ENCODE peak calls at places on chromosomes 3 and 15, in five cellular contexts. One of them, this sample, is unnamed.

GRCh38 chr3:61333562-61333961 is 82.3 kb upstream of the FHIT start:
- DNase-seq in NAMALWA: no peak
- DNase-seq in spleen: no peak
- DNase-seq in progenitor cell of endocrine pancreas: no peak
- DNase-seq in AG08395: no peak
- DNase-seq in this sample: no peak

GRCh38 chr3:59572106-59572505 is 522.3 kb upstream of the CFAP20DC start:
- DNase-seq in NAMALWA: no peak
- DNase-seq in spleen: no peak
- DNase-seq in progenitor cell of endocrine pancreas: no peak
- DNase-seq in AG08395: peak
- DNase-seq in this sample: no peak

GRCh38 chr3:126550488-126551051 is 8.2 kb downstream of the C3orf22 start:
- DNase-seq in NAMALWA: no peak
- DNase-seq in spleen: peak
- DNase-seq in progenitor cell of endocrine pancreas: peak
- DNase-seq in AG08395: no peak
- DNase-seq in this sample: peak

GRCh38 chr3:114108137-114108536 is 51.6 kb downstream of the QTRT2 start:
- DNase-seq in NAMALWA: no peak
- DNase-seq in spleen: no peak
- DNase-seq in progenitor cell of endocrine pancreas: no peak
- DNase-seq in AG08395: no peak
- DNase-seq in this sample: no peak

GRCh38 chr3:81592101-81592500 is 169.3 kb downstream of the GBE1 start:
- DNase-seq in NAMALWA: no peak
- DNase-seq in spleen: no peak
- DNase-seq in progenitor cell of endocrine pancreas: no peak
- DNase-seq in AG08395: no peak
- DNase-seq in this sample: no peak

GRCh38 chr3:134407247-134407640 is 33.0 kb upstream of the AMOTL2 start:
- DNase-seq in NAMALWA: no peak
- DNase-seq in spleen: no peak
- DNase-seq in progenitor cell of endocrine pancreas: no peak
- DNase-seq in AG08395: peak
- DNase-seq in this sample: no peak

GRCh38 chr15:66621491-66622467 is 56.0 kb upstream of the LCTL start:
- DNase-seq in NAMALWA: no peak
- DNase-seq in spleen: no peak
- DNase-seq in progenitor cell of endocrine pancreas: no peak
- DNase-seq in AG08395: peak
- DNase-seq in this sample: no peak

GRCh38 chr3:37990527-37990926 is at the start of gene VILL:
- DNase-seq in NAMALWA: no peak
- DNase-seq in spleen: peak
- DNase-seq in progenitor cell of endocrine pancreas: no peak
- DNase-seq in AG08395: no peak
- DNase-seq in this sample: peak

GRCh38 chr3:10189557-10190374 is 25.0 kb downstream of the IRAK2 start:
- DNase-seq in NAMALWA: no peak
- DNase-seq in spleen: peak
- DNase-seq in progenitor cell of endocrine pancreas: no peak
- DNase-seq in AG08395: peak
- DNase-seq in this sample: peak

GRCh38 chr15:57881361-57881760 is 174.8 kb downstream of the POLR2M start:
- DNase-seq in NAMALWA: no peak
- DNase-seq in spleen: no peak
- DNase-seq in progenitor cell of endocrine pancreas: no peak
- DNase-seq in AG08395: peak
- DNase-seq in this sample: no peak

GRCh38 chr3:147431746-147432145 is 22.6 kb downstream of the ZIC1 start:
- DNase-seq in NAMALWA: no peak
- DNase-seq in spleen: no peak
- DNase-seq in progenitor cell of endocrine pancreas: no peak
- DNase-seq in AG08395: no peak
- DNase-seq in this sample: no peak

GRCh38 chr3:101813817-101814440 is 34.9 kb downstream of the NXPE3 start:
- DNase-seq in NAMALWA: peak
- DNase-seq in spleen: no peak
- DNase-seq in progenitor cell of endocrine pancreas: no peak
- DNase-seq in AG08395: peak
- DNase-seq in this sample: no peak

GRCh38 chr3:150078983-150079739 is 108.5 kb upstream of the PFN2 start:
- DNase-seq in NAMALWA: no peak
- DNase-seq in spleen: no peak
- DNase-seq in progenitor cell of endocrine pancreas: no peak
- DNase-seq in AG08395: peak
- DNase-seq in this sample: no peak

GRCh38 chr3:194206375-194206774 is 70.4 kb downstream of the HES1 start:
- DNase-seq in NAMALWA: no peak
- DNase-seq in spleen: no peak
- DNase-seq in progenitor cell of endocrine pancreas: no peak
- DNase-seq in AG08395: no peak
- DNase-seq in this sample: peak

This sample was measured in upper lobe of right lung.